ENCODE peak calls at places on chromosomes 3 and 15, in five cellular contexts. E is activated T-helper 9 cell treated with anti-CD3 and anti-CD28 coated beads, Interleukin-2, amount 50 U/mL, for 16 hours; L is activated naive CD8-positive, alpha-beta T cell treated with anti-CD3 and anti-CD28 coated beads, Interleukin-2, amount 50 U/mL, for 16 hours; Z is iPS-NIHi11; V is lower leg skin. Y is an unnamed sample.

GRCh38 chr15:69979783-69980182 is 117.9 kb downstream of the TLE3 start:
- DNase-seq in L (no peak), V (no peak), Z (no peak), E (no peak), Y (no peak)

GRCh38 chr15:33152502-33153109 is 41.9 kb downstream of the FMN1 start:
- DNase-seq in Z (no peak), E (no peak), V (no peak), L (no peak), Y (no peak)

GRCh38 chr15:73897441-73898261 is 24.3 kb downstream of the TBC1D21 start:
- DNase-seq in L (no peak), E (peak), Z (peak), V (no peak), Y (peak)

GRCh38 chr3:181369637-181370036 is 342.1 kb upstream of the SOX2 start:
- DNase-seq in E (no peak), Z (no peak), L (no peak), V (no peak), Y (no peak)

GRCh38 chr3:177601120-177601519 is 403.8 kb upstream of the TBL1XR1 start:
- DNase-seq in V (no peak), L (no peak), Z (no peak), E (no peak), Y (no peak)

GRCh38 chr3:66603161-66603611 is 102.4 kb upstream of the LRIG1 start:
- DNase-seq in Z (no peak), L (no peak), V (no peak), E (no peak), Y (no peak)

GRCh38 chr3:13581485-13582365 is 32.8 kb downstream of the FBLN2 start:
- DNase-seq in V (no peak), E (no peak), L (no peak), Z (no peak), Y (no peak)

GRCh38 chr15:92077353-92078080 is 224.0 kb downstream of the SLCO3A1 start:
- DNase-seq in E (peak), L (peak), V (peak), Z (peak), Y (peak)

GRCh38 chr3:186360779-186361178 is 1.3 kb downstream of the DGKG start:
- DNase-seq in V (no peak), L (no peak), Z (peak), E (no peak), Y (no peak)

GRCh38 chr3:77539014-77539413 is 499.1 kb downstream of the ROBO2 start:
- DNase-seq in E (no peak), L (no peak), Z (no peak), V (no peak), Y (no peak)